ENCODE peak calls at places on chromosome 5, in seven cellular contexts. One of them, this sample, is unnamed.

GRCh38 chr5:10607023-10607665 is 43.3 kb downstream of the ANKRD33B start:
- DNase-seq in effector memory CD4-positive, alpha-beta T cell: no peak
- DNase-seq in adrenal gland: no peak
- DNase-seq in psoas muscle: no peak
- DNase-seq in PC-3: no peak
- DNase-seq in upper lobe of right lung: no peak
- DNase-seq in heart right ventricle: peak; percentile 71
- DNase-seq in this sample: no peak

GRCh38 chr5:79143684-79144379 is 32.2 kb downstream of the BHMT start:
- DNase-seq in heart right ventricle: no peak
- DNase-seq in upper lobe of right lung: no peak
- DNase-seq in PC-3: peak; percentile 86
- DNase-seq in adrenal gland: no peak
- DNase-seq in effector memory CD4-positive, alpha-beta T cell: no peak
- DNase-seq in psoas muscle: no peak
- DNase-seq in this sample: no peak

GRCh38 chr5:169201597-169201996 is 99.3 kb downstream of the SLIT3 start:
- DNase-seq in effector memory CD4-positive, alpha-beta T cell: no peak
- DNase-seq in adrenal gland: no peak
- DNase-seq in upper lobe of right lung: no peak
- DNase-seq in psoas muscle: no peak
- DNase-seq in heart right ventricle: no peak
- DNase-seq in PC-3: no peak
- DNase-seq in this sample: no peak

GRCh38 chr5:72600401-72600981 is 93.3 kb upstream of the ZNF366 start:
- DNase-seq in upper lobe of right lung: no peak
- DNase-seq in adrenal gland: no peak
- DNase-seq in effector memory CD4-positive, alpha-beta T cell: no peak
- DNase-seq in PC-3: peak; percentile 96
- DNase-seq in heart right ventricle: no peak
- DNase-seq in psoas muscle: no peak
- DNase-seq in this sample: no peak

GRCh38 chr5:76522103-76522942 is 100.9 kb downstream of the F2RL2 start:
- DNase-seq in adrenal gland: no peak
- DNase-seq in PC-3: no peak
- DNase-seq in effector memory CD4-positive, alpha-beta T cell: no peak
- DNase-seq in upper lobe of right lung: no peak
- DNase-seq in psoas muscle: no peak
- DNase-seq in heart right ventricle: no peak
- DNase-seq in this sample: no peak

GRCh38 chr5:78895616-78896015 is 89.5 kb downstream of the ARSB start:
- DNase-seq in psoas muscle: no peak
- DNase-seq in upper lobe of right lung: no peak
- DNase-seq in PC-3: no peak
- DNase-seq in heart right ventricle: no peak
- DNase-seq in adrenal gland: no peak
- DNase-seq in effector memory CD4-positive, alpha-beta T cell: no peak
- DNase-seq in this sample: no peak

GRCh38 chr5:167790462-167791260 is 500.8 kb upstream of the WWC1 start:
- DNase-seq in adrenal gland: no peak
- DNase-seq in heart right ventricle: no peak
- DNase-seq in psoas muscle: no peak
- DNase-seq in upper lobe of right lung: no peak
- DNase-seq in PC-3: no peak
- DNase-seq in effector memory CD4-positive, alpha-beta T cell: no peak
- DNase-seq in this sample: no peak

GRCh38 chr5:119356384-119357188 is 767 bp downstream of the TNFAIP8 start:
- DNase-seq in effector memory CD4-positive, alpha-beta T cell: no peak
- DNase-seq in PC-3: no peak
- DNase-seq in adrenal gland: no peak
- DNase-seq in upper lobe of right lung: no peak
- DNase-seq in heart right ventricle: no peak
- DNase-seq in psoas muscle: no peak
- DNase-seq in this sample: no peak

GRCh38 chr5:178277866-178278265 is 45.3 kb upstream of the PHYKPL start:
- DNase-seq in psoas muscle: peak; percentile 39
- DNase-seq in adrenal gland: no peak
- DNase-seq in effector memory CD4-positive, alpha-beta T cell: no peak
- DNase-seq in PC-3: no peak
- DNase-seq in heart right ventricle: no peak
- DNase-seq in upper lobe of right lung: no peak
- DNase-seq in this sample: peak; percentile 45

GRCh38 chr5:81750308-81751008 is 439 bp downstream of the SSBP2 start:
- DNase-seq in adrenal gland: no peak
- DNase-seq in PC-3: no peak
- DNase-seq in upper lobe of right lung: peak; percentile 67
- DNase-seq in psoas muscle: no peak
- DNase-seq in heart right ventricle: no peak
- DNase-seq in effector memory CD4-positive, alpha-beta T cell: peak; percentile 6
- DNase-seq in this sample: no peak

GRCh38 chr5:16609412-16609811 is 7.4 kb downstream of the RETREG1 start:
- DNase-seq in heart right ventricle: no peak
- DNase-seq in PC-3: no peak
- DNase-seq in effector memory CD4-positive, alpha-beta T cell: no peak
- DNase-seq in psoas muscle: no peak
- DNase-seq in upper lobe of right lung: no peak
- DNase-seq in adrenal gland: no peak
- DNase-seq in this sample: no peak

GRCh38 chr5:169085656-169086055 is 215.3 kb downstream of the SLIT3 start:
- DNase-seq in heart right ventricle: no peak
- DNase-seq in upper lobe of right lung: no peak
- DNase-seq in adrenal gland: no peak
- DNase-seq in psoas muscle: no peak
- DNase-seq in PC-3: no peak
- DNase-seq in effector memory CD4-positive, alpha-beta T cell: no peak
- DNase-seq in this sample: no peak

GRCh38 chr5:179431221-179431620 is 86.0 kb upstream of the ADAMTS2 start:
- DNase-seq in psoas muscle: no peak
- DNase-seq in upper lobe of right lung: peak; percentile 27
- DNase-seq in adrenal gland: no peak
- DNase-seq in heart right ventricle: no peak
- DNase-seq in effector memory CD4-positive, alpha-beta T cell: no peak
- DNase-seq in PC-3: no peak
- DNase-seq in this sample: no peak

GRCh38 chr5:55675119-55675518 is 37.0 kb downstream of the SLC38A9 start:
- DNase-seq in upper lobe of right lung: no peak
- DNase-seq in heart right ventricle: no peak
- DNase-seq in PC-3: no peak
- DNase-seq in effector memory CD4-positive, alpha-beta T cell: no peak
- DNase-seq in psoas muscle: no peak
- DNase-seq in adrenal gland: no peak
- DNase-seq in this sample: no peak

GRCh38 chr5:122089614-122090013 is 11.6 kb upstream of the LOX start:
- DNase-seq in heart right ventricle: no peak
- DNase-seq in PC-3: no peak
- DNase-seq in effector memory CD4-positive, alpha-beta T cell: no peak
- DNase-seq in adrenal gland: no peak
- DNase-seq in psoas muscle: no peak
- DNase-seq in upper lobe of right lung: no peak
- DNase-seq in this sample: no peak

GRCh38 chr5:76771705-76772405 is 47.0 kb upstream of the F2RL1 start:
- DNase-seq in effector memory CD4-positive, alpha-beta T cell: no peak
- DNase-seq in adrenal gland: no peak
- DNase-seq in psoas muscle: no peak
- DNase-seq in heart right ventricle: no peak
- DNase-seq in upper lobe of right lung: no peak
- DNase-seq in PC-3: no peak
- DNase-seq in this sample: no peak

GRCh38 chr5:6745706-6746217 is 32.5 kb downstream of the TENT4A start:
- DNase-seq in psoas muscle: no peak
- DNase-seq in PC-3: peak; percentile 87
- DNase-seq in effector memory CD4-positive, alpha-beta T cell: peak; percentile 10
- DNase-seq in adrenal gland: peak; percentile 40
- DNase-seq in upper lobe of right lung: no peak
- DNase-seq in heart right ventricle: no peak
- DNase-seq in this sample: no peak

GRCh38 chr5:151758430-151759241 is at the start of gene ATOX1:
- DNase-seq in heart right ventricle: peak; percentile 92
- DNase-seq in effector memory CD4-positive, alpha-beta T cell: peak; percentile 86
- DNase-seq in adrenal gland: peak; percentile 92
- DNase-seq in psoas muscle: peak; percentile 97
- DNase-seq in PC-3: peak; percentile 92
- DNase-seq in upper lobe of right lung: peak; percentile 97
- DNase-seq in this sample: peak; percentile 94

GRCh38 chr5:113488645-113489184 is 462 bp upstream of the MCC start:
- DNase-seq in PC-3: peak; percentile 12
- DNase-seq in effector memory CD4-positive, alpha-beta T cell: no peak
- DNase-seq in psoas muscle: no peak
- DNase-seq in upper lobe of right lung: no peak
- DNase-seq in heart right ventricle: no peak
- DNase-seq in adrenal gland: no peak
- DNase-seq in this sample: no peak

GRCh38 chr5:132301341-132302274 is 7.4 kb downstream of the SLC22A4 start:
- DNase-seq in adrenal gland: peak; percentile 7
- DNase-seq in upper lobe of right lung: no peak
- DNase-seq in heart right ventricle: peak; percentile 29
- DNase-seq in effector memory CD4-positive, alpha-beta T cell: no peak
- DNase-seq in psoas muscle: no peak
- DNase-seq in PC-3: no peak
- DNase-seq in this sample: no peak

GRCh38 chr5:64637144-64637543 is 53.2 kb upstream of the SHISAL2B start:
- DNase-seq in upper lobe of right lung: no peak
- DNase-seq in heart right ventricle: no peak
- DNase-seq in PC-3: no peak
- DNase-seq in effector memory CD4-positive, alpha-beta T cell: no peak
- DNase-seq in adrenal gland: no peak
- DNase-seq in psoas muscle: no peak
- DNase-seq in this sample: no peak

GRCh38 chr5:122142480-122142879 is 13.1 kb downstream of the ZNF474 start:
- DNase-seq in heart right ventricle: no peak
- DNase-seq in adrenal gland: no peak
- DNase-seq in upper lobe of right lung: no peak
- DNase-seq in effector memory CD4-positive, alpha-beta T cell: no peak
- DNase-seq in PC-3: peak; percentile 69
- DNase-seq in psoas muscle: no peak
- DNase-seq in this sample: no peak

GRCh38 chr5:135866044-135866443 is 29.6 kb downstream of the IL9 start:
- DNase-seq in effector memory CD4-positive, alpha-beta T cell: no peak
- DNase-seq in PC-3: no peak
- DNase-seq in heart right ventricle: no peak
- DNase-seq in adrenal gland: no peak
- DNase-seq in psoas muscle: no peak
- DNase-seq in upper lobe of right lung: no peak
- DNase-seq in this sample: no peak

GRCh38 chr5:122182491-122182921 is 53.2 kb downstream of the ZNF474 start:
- DNase-seq in heart right ventricle: peak; percentile 44
- DNase-seq in effector memory CD4-positive, alpha-beta T cell: no peak
- DNase-seq in PC-3: peak; percentile 68
- DNase-seq in upper lobe of right lung: no peak
- DNase-seq in psoas muscle: no peak
- DNase-seq in adrenal gland: no peak
- DNase-seq in this sample: no peak

GRCh38 chr5:179279347-179280094 is 65.7 kb downstream of the ADAMTS2 start:
- DNase-seq in psoas muscle: no peak
- DNase-seq in upper lobe of right lung: no peak
- DNase-seq in effector memory CD4-positive, alpha-beta T cell: no peak
- DNase-seq in heart right ventricle: no peak
- DNase-seq in adrenal gland: no peak
- DNase-seq in PC-3: no peak
- DNase-seq in this sample: peak; percentile 35

DNA sequence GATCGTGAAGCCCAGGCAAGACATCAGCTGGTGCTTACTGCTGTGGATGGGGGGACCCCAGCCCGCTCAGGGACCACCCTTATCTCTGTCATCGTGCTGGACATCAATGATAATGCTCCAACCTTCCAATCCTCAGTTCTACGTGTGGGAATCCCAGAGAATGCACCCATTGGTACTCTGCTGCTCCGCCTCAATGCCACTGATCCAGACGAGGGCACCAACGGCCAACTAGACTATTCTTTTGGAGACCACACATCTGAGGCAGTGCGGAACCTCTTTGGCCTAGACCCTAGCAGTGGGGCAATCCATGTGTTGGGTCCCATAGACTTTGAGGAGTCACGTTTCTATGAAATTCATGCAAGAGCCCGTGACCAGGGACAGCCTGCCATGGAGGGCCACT is 960 bp downstream of the PCDHGC5 start:
- DNase-seq in upper lobe of right lung: no peak
- DNase-seq in psoas muscle: no peak
- DNase-seq in PC-3: no peak
- DNase-seq in adrenal gland: no peak
- DNase-seq in effector memory CD4-positive, alpha-beta T cell: no peak
- DNase-seq in heart right ventricle: no peak
- DNase-seq in this sample: no peak
- H3K27ac ChIP-seq in upper lobe of right lung: no peak overlapping the region
- H3K27ac ChIP-seq in psoas muscle: no peak overlapping the region
- H3K27ac ChIP-seq in PC-3: no peak overlapping the region
- H3K27ac ChIP-seq in adrenal gland: no peak overlapping the region
- H3K27ac ChIP-seq in effector memory CD4-positive, alpha-beta T cell: no peak overlapping the region
- H3K27ac ChIP-seq in heart right ventricle: no peak overlapping the region
- H3K27ac ChIP-seq in this sample: no peak overlapping the region

GRCh38 chr5:95725071-95725820 is 5.9 kb upstream of the RHOBTB3 start:
- DNase-seq in PC-3: no peak
- DNase-seq in adrenal gland: no peak
- DNase-seq in heart right ventricle: no peak
- DNase-seq in psoas muscle: no peak
- DNase-seq in effector memory CD4-positive, alpha-beta T cell: no peak
- DNase-seq in upper lobe of right lung: no peak
- DNase-seq in this sample: no peak
- H3K4me1 ChIP-seq in PC-3: peaks cover 18% of the 10 kb centered on the region
- H3K4me1 ChIP-seq in adrenal gland: peaks cover 71% of the 10 kb centered on the region
- H3K4me1 ChIP-seq in heart right ventricle: peaks cover 69% of the 10 kb centered on the region
- H3K4me1 ChIP-seq in psoas muscle: peaks cover 30% of the 10 kb centered on the region
- H3K4me1 ChIP-seq in effector memory CD4-positive, alpha-beta T cell: no peaks in the 10 kb centered on the region
- H3K4me1 ChIP-seq in upper lobe of right lung: peaks cover 1% of the 10 kb centered on the region
- H3K4me1 ChIP-seq in this sample: peaks cover 22% of the 10 kb centered on the region

DNA sequence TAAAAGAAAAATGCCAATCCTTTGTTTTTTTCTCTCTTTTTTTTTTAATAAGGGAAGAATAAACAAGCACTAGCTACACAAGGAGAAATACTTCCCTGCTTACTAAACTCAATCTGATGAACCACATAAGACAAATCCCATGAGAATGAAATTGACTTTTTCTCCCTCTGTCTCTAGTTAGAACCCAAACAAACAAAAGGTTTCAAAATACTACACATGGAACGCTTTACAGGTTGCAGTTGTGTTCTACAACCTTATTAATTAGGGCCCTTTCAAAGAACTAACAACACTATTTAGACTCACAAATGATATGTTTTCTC is 124.5 kb downstream of the PDE4D start:
- DNase-seq in adrenal gland: no peak
- DNase-seq in effector memory CD4-positive, alpha-beta T cell: no peak
- DNase-seq in psoas muscle: no peak
- DNase-seq in heart right ventricle: no peak
- DNase-seq in PC-3: no peak
- DNase-seq in upper lobe of right lung: no peak
- DNase-seq in this sample: no peak
- H3K4me3 ChIP-seq in adrenal gland: no peak overlapping the region
- H3K4me3 ChIP-seq in effector memory CD4-positive, alpha-beta T cell: no peak overlapping the region
- H3K4me3 ChIP-seq in psoas muscle: peak overlapping the region; percentile 74
- H3K4me3 ChIP-seq in heart right ventricle: peak overlapping the region; percentile 56
- H3K4me3 ChIP-seq in PC-3: peak overlapping the region; percentile 81
- H3K4me3 ChIP-seq in upper lobe of right lung: peak overlapping the region; percentile 53
- H3K4me3 ChIP-seq in this sample: peak overlapping the region; percentile 55

DNA sequence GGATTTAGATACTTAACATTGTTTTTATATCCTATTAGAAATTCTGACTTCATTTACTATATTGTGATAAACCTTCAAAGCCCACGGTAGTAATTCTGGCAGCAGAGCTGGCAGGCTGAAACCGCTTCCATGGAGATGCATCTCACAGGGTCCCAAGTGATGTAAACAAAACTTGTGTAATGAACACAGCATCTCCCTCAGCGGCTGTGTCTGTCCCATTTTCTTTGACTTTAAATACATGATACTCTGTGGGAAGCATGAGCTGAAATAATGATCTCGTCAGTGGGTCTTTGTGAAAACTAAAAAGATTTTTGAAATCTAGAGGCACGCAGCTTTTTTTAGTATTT is 17.9 kb upstream of the LPCAT1 start:
- DNase-seq in PC-3: no peak
- DNase-seq in psoas muscle: no peak
- DNase-seq in adrenal gland: no peak
- DNase-seq in effector memory CD4-positive, alpha-beta T cell: no peak
- DNase-seq in heart right ventricle: no peak
- DNase-seq in upper lobe of right lung: no peak
- DNase-seq in this sample: no peak
- H3K27ac ChIP-seq in PC-3: no peak overlapping the region
- H3K27ac ChIP-seq in psoas muscle: no peak overlapping the region
- H3K27ac ChIP-seq in adrenal gland: no peak overlapping the region
- H3K27ac ChIP-seq in effector memory CD4-positive, alpha-beta T cell: no peak overlapping the region
- H3K27ac ChIP-seq in heart right ventricle: no peak overlapping the region
- H3K27ac ChIP-seq in upper lobe of right lung: peak overlapping the region; percentile 67
- H3K27ac ChIP-seq in this sample: peak overlapping the region; percentile 74

This sample was measured in lower lobe of right lung.